ENCODE peak calls at places on chromosomes 13 and 19, in eight cellular contexts. Q, E, F, T, G, L, D and K are unnamed samples.
A peak's percentile ranks its signal among the peaks of the same experiment; 100 is the strongest.

GRCh38 chr13:80084086-80084676 is 256.7 kb downstream of the SPRY2 start:
- DNase-seq in Q (no peak), E (no peak), F (peak; percentile 95), T (peak; percentile 74), G (no peak), L (no peak), D (no peak), K (no peak)

GRCh38 chr19:8307965-8308866 is at the start of gene CD320:
- DNase-seq in Q (peak; percentile 90), E (peak; percentile 43), F (peak; percentile 90), T (peak; percentile 64), G (peak; percentile 93), L (peak; percentile 78), D (peak; percentile 92), K (peak; percentile 96)

GRCh38 chr13:44414771-44415170 is 41.1 kb downstream of the SERP2 start:
- DNase-seq in Q (no peak), E (no peak), F (no peak), T (no peak), G (no peak), L (no peak), D (no peak), K (no peak)

GRCh38 chr19:13797870-13798269 is 2.6 kb downstream of the ZSWIM4 start:
- DNase-seq in Q (no peak), E (peak; percentile 58), F (peak; percentile 91), T (no peak), G (no peak), L (no peak), D (no peak), K (no peak)

GRCh38 chr13:26604784-26605183 is 47.3 kb downstream of the WASF3 start:
- DNase-seq in Q (no peak), E (no peak), F (no peak), T (no peak), G (no peak), L (no peak), D (no peak), K (no peak)

GRCh38 chr19:29962777-29963176 is 20.7 kb downstream of the URI1 start:
- DNase-seq in Q (no peak), E (no peak), F (no peak), T (no peak), G (no peak), L (no peak), D (no peak), K (no peak)

GRCh38 chr19:49490287-49491029 is 3.0 kb downstream of the RPL13A start:
- DNase-seq in Q (no peak), E (no peak), F (no peak), T (no peak), G (no peak), L (no peak), D (no peak), K (no peak)

GRCh38 chr13:107329991-107330390 is 762.1 kb upstream of the ARGLU1 start:
- DNase-seq in Q (no peak), E (no peak), F (no peak), T (no peak), G (no peak), L (no peak), D (no peak), K (no peak)

GRCh38 chr19:53518061-53518460 is 19.9 kb upstream of the ZNF331 start:
- DNase-seq in Q (no peak), E (no peak), F (no peak), T (no peak), G (no peak), L (no peak), D (no peak), K (no peak)

GRCh38 chr13:108957369-108958012 is 328.1 kb downstream of the MYO16 start:
- DNase-seq in Q (no peak), E (no peak), F (peak; percentile 74), T (peak; percentile 55), G (no peak), L (no peak), D (no peak), K (no peak)

GRCh38 chr13:59409211-59409610 is 754.5 kb downstream of the DIAPH3 start:
- DNase-seq in Q (no peak), E (no peak), F (peak; percentile 48), T (peak; percentile 32), G (no peak), L (no peak), D (no peak), K (no peak)

GRCh38 chr13:36090592-36090991 is 40.6 kb downstream of the DCLK1 start:
- DNase-seq in Q (no peak), E (no peak), F (no peak), T (no peak), G (no peak), L (no peak), D (no peak), K (no peak)

GRCh38 chr13:40910324-40911050 is 108.6 kb downstream of the ELF1 start:
- DNase-seq in Q (no peak), E (no peak), F (peak; percentile 36), T (no peak), G (no peak), L (no peak), D (no peak), K (no peak)

GRCh38 chr19:35118268-35119026 is 2.8 kb downstream of the FXYD3 start:
- DNase-seq in Q (peak; percentile 83), E (no peak), F (no peak), T (no peak), G (peak; percentile 69), L (no peak), D (no peak), K (no peak)

GRCh38 chr13:75749407-75749806 is 113.3 kb downstream of the LMO7 start:
- DNase-seq in Q (no peak), E (peak; percentile 32), F (peak; percentile 64), T (no peak), G (no peak), L (no peak), D (no peak), K (no peak)

GRCh38 chr13:108214511-108215383 is 589 bp downstream of the LIG4 start:
- DNase-seq in Q (no peak), E (no peak), F (peak; percentile 5), T (no peak), G (peak; percentile 19), L (no peak), D (peak; percentile 39), K (no peak)

GRCh38 chr19:46809534-46810272 is 21.3 kb upstream of the SLC1A5 start:
- DNase-seq in Q (no peak), E (no peak), F (no peak), T (no peak), G (no peak), L (no peak), D (no peak), K (no peak)

GRCh38 chr19:12156254-12157058 is at the start of gene ZNF625:
- DNase-seq in Q (peak; percentile 91), E (peak; percentile 46), F (peak; percentile 91), T (peak; percentile 43), G (peak; percentile 92), L (peak; percentile 85), D (peak; percentile 97), K (peak; percentile 79)

GRCh38 chr13:107516517-107516916 is 698.8 kb downstream of the LIG4 start:
- DNase-seq in Q (no peak), E (no peak), F (no peak), T (no peak), G (no peak), L (no peak), D (no peak), K (no peak)

GRCh38 chr13:112466132-112467025 is 90.2 kb downstream of the SPACA7 start:
- DNase-seq in Q (no peak), E (no peak), F (no peak), T (no peak), G (no peak), L (no peak), D (no peak), K (no peak)

GRCh38 chr13:70580825-70581224 is 472.6 kb upstream of the KLHL1 start:
- DNase-seq in Q (no peak), E (no peak), F (no peak), T (no peak), G (no peak), L (no peak), D (no peak), K (no peak)

GRCh38 chr13:86559915-86560314 is 760.7 kb upstream of the SLITRK6 start:
- DNase-seq in Q (no peak), E (no peak), F (no peak), T (no peak), G (no peak), L (no peak), D (no peak), K (no peak)

DNA sequence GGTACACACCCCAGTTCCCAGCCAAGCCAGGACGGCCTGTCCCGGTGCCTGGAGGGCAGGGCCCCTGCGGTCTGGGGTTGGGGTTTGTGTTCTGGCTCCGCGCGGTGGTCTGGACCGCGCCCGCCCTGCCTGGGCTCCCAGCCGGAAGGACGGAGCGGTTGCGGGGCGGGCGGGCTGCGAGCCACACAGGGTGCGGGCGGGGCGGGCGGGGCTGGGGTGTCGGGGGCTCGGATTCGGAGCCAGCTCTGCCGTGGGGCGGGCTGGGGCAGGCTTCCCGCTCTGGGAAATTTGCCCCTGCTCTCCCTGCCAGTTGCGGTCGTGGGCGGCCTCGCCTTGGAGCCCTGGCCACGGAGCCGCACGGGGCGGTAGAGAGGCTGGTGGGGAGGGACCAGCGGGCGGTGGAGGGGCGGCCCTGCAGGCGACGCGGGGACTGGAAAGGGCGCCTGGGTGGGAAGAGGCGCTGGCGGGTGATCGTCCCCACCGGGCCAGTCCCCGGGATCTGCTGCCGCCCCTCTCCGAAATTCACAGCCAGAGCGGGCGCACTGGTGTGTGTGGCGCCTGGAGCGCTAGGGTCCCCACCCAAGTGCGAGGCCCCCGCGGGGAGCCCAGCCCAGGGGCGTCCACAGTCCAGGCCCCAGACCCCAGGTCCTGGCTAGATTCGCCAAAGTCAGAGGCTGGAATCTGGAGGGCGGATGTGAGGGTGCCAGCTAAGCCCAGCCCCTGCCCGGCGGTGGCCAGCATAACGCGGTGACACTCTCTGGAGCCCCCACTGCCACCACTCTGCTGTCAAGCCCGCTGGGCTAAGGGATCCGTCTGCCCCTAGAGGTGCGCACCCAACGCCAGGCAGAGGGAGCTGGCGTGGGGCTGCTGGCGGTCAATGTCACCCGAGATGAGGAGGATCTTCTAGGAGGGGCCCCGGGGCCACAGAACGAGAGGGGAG is 11.0 kb upstream of the ZNF492 start:
- DNase-seq in Q (no peak), E (no peak), F (no peak), T (no peak), G (no peak), L (no peak), D (no peak), K (no peak)
- TF ChIP-seq CTCF in Q (no peak), E (peak; percentile 36), F (no peak), T (no peak), G (no peak), L (no peak), D (no peak), K (no peak)

GRCh38 chr13:45662122-45662521 is 40.0 kb upstream of the CBY2 start:
- DNase-seq in Q (no peak), E (no peak), F (no peak), T (no peak), G (no peak), L (no peak), D (no peak), K (no peak)
- TF ChIP-seq CTCF in Q (no peak), E (no peak), F (no peak), T (no peak), G (no peak), L (no peak), D (no peak), K (no peak)

GRCh38 chr19:7223429-7223828 is 70.8 kb downstream of the INSR start:
- DNase-seq in Q (no peak), E (no peak), F (no peak), T (no peak), G (no peak), L (no peak), D (no peak), K (no peak)
- TF ChIP-seq CTCF in Q (no peak), E (no peak), F (no peak), T (no peak), G (no peak), L (no peak), D (no peak), K (no peak)

GRCh38 chr13:94345374-94346195 is 133.9 kb downstream of the DCT start:
- DNase-seq in Q (no peak), E (no peak), F (peak; percentile 70), T (no peak), G (no peak), L (no peak), D (no peak), K (no peak)
- TF ChIP-seq CTCF in Q (no peak), E (no peak), F (peak; percentile 24), T (peak; percentile 14), G (no peak), L (no peak), D (no peak), K (peak; percentile 33)